ENCODE peak calls at places on chromosomes 12 and 14, in nine cellular contexts. B, L, F, U, Q, R, D, P and Z are unnamed samples.

GRCh38 chr14:90545966-90546751 is 149.3 kb downstream of the CALM1 start:
- DNase-seq in B (no peak), L (peak; percentile 87), F (no peak), U (no peak), Q (no peak), R (peak; percentile 76), D (no peak), P (no peak), Z (no peak)

GRCh38 chr14:75562048-75562447 is 16.4 kb upstream of the FLVCR2 start:
- DNase-seq in B (no peak), L (no peak), F (no peak), U (no peak), Q (no peak), R (peak; percentile 65), D (no peak), P (no peak), Z (no peak)

GRCh38 chr12:30700216-30700900 is 4.7 kb upstream of the IPO8 start:
- DNase-seq in B (no peak), L (no peak), F (no peak), U (no peak), Q (no peak), R (no peak), D (no peak), P (peak; percentile 23), Z (no peak)

GRCh38 chr12:3291939-3292338 is 199.1 kb upstream of the PRMT8 start:
- DNase-seq in B (no peak), L (no peak), F (no peak), U (no peak), Q (no peak), R (no peak), D (no peak), P (no peak), Z (no peak)

GRCh38 chr12:56107242-56107641 is 2.9 kb downstream of the PA2G4 start:
- DNase-seq in B (no peak), L (no peak), F (no peak), U (no peak), Q (no peak), R (no peak), D (no peak), P (no peak), Z (no peak)

GRCh38 chr14:100605706-100606686 is 18.8 kb upstream of the BEGAIN start:
- DNase-seq in B (no peak), L (no peak), F (no peak), U (no peak), Q (no peak), R (no peak), D (no peak), P (peak; percentile 18), Z (peak; percentile 77)

GRCh38 chr14:55847766-55848165 is 267.8 kb downstream of the KTN1 start:
- DNase-seq in B (no peak), L (no peak), F (no peak), U (no peak), Q (no peak), R (no peak), D (no peak), P (peak; percentile 72), Z (no peak)

GRCh38 chr14:22232486-22232885 is 356.5 kb downstream of the DAD1 start:
- DNase-seq in B (no peak), L (no peak), F (no peak), U (no peak), Q (no peak), R (no peak), D (no peak), P (no peak), Z (no peak)

GRCh38 chr14:105168979-105169507 is 467 bp upstream of the JAG2 start:
- DNase-seq in B (no peak), L (peak; percentile 68), F (no peak), U (no peak), Q (no peak), R (no peak), D (no peak), P (no peak), Z (no peak)

GRCh38 chr14:105169776-105170655 is 1.4 kb upstream of the JAG2 start:
- DNase-seq in B (no peak), L (no peak), F (no peak), U (no peak), Q (no peak), R (no peak), D (no peak), P (no peak), Z (no peak)

GRCh38 chr14:105167303-105168092 is 1.1 kb downstream of the JAG2 start:
- DNase-seq in B (no peak), L (no peak), F (peak; percentile 26), U (no peak), Q (peak; percentile 46), R (no peak), D (no peak), P (no peak), Z (no peak)

GRCh38 chr14:105168093-105168420 is 519 bp downstream of the JAG2 start:
- DNase-seq in B (no peak), L (no peak), F (no peak), U (no peak), Q (no peak), R (no peak), D (no peak), P (no peak), Z (no peak)

DNA sequence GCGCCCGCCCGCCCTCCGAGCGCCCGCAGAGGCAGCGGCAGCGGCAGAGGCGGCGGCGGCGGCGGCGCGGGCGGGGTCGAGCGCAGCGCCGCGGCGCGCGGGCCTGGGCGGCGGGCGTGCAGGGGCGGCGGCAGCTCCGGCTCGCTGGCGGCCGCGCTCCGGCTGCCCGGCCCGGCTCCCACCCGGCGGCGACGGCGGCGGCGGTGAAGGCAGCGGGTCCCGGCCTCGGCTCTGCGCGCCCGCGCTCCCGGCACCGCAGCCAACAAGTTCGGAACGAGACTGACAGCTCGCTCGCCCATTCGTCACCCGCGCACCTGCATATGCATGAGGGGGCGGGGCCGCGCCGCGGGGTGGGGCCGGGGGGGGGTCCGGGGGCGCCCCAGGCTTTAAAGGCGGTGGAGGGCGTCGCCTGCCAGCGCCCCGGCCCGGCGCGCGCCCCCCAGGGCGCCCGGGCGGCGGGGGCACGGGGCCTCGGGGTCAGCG is at the start of gene JAG2:
- DNase-seq in B (no peak), L (peak; percentile 72), F (peak; percentile 57), U (no peak), Q (peak; percentile 61), R (no peak), D (no peak), P (no peak), Z (no peak)
- TF ChIP-seq POLR2A in B (no peak), L (no peak), F (no peak), U (no peak), Q (peak; percentile 14), R (no peak), D (no peak), P (no peak), Z (no peak)

GRCh38 chr12:122974892-122975789 is at the start of gene OGFOD2:
- DNase-seq in B (peak; percentile 85), L (peak; percentile 93), F (peak; percentile 93), U (peak; percentile 81), Q (peak; percentile 87), R (peak; percentile 93), D (peak; percentile 60), P (peak; percentile 88), Z (peak; percentile 98)

GRCh38 chr12:122977655-122978392 is 2.7 kb upstream of the ARL6IP4 start:
- DNase-seq in B (no peak), L (no peak), F (no peak), U (no peak), Q (no peak), R (no peak), D (no peak), P (no peak), Z (no peak)

GRCh38 chr12:122977153-122977552 is 2.1 kb downstream of the OGFOD2 start:
- DNase-seq in B (no peak), L (no peak), F (no peak), U (no peak), Q (no peak), R (no peak), D (no peak), P (no peak), Z (no peak)

GRCh38 chr12:122975790-122976647 is 975 bp downstream of the OGFOD2 start:
- DNase-seq in B (no peak), L (no peak), F (no peak), U (no peak), Q (no peak), R (no peak), D (no peak), P (no peak), Z (no peak)

DNA sequence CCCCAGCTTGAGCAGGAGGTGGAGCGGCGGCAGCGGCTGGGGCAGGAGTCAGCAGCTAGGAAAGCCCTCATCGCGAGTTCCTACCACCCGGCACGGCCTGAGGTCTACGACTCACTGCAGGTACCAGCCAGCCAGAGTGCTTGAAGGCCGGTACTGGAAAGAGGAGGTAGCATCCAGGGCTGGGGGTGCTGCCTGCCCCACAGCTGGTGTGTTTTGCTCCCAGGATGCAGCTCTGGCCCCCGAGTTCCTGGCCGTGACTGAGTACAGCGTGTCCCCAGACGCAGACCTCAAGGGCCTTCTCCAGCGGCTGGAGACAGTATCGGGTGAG is 1.6 kb downstream of the OGFOD2 start:
- DNase-seq in B (no peak), L (no peak), F (no peak), U (no peak), Q (no peak), R (no peak), D (no peak), P (no peak), Z (no peak)
- H3K4me3 ChIP-seq in B (peak overlapping the region; percentile 83), L (no peak overlapping the region), F (no peak overlapping the region), U (peak overlapping the region; percentile 87), Q (no peak overlapping the region), R (no peak overlapping the region), D (no peak overlapping the region), P (no peak overlapping the region), Z (no peak overlapping the region)

GRCh38 chr12:75798527-75798926 is 233.0 kb downstream of the PHLDA1 start:
- DNase-seq in B (peak; percentile 60), L (no peak), F (no peak), U (no peak), Q (no peak), R (no peak), D (no peak), P (no peak), Z (no peak)

GRCh38 chr12:75792687-75793086 is 238.9 kb downstream of the PHLDA1 start:
- DNase-seq in B (no peak), L (no peak), F (no peak), U (no peak), Q (no peak), R (no peak), D (no peak), P (peak; percentile 35), Z (no peak)

GRCh38 chr12:75790219-75790618 is 241.4 kb downstream of the PHLDA1 start:
- DNase-seq in B (no peak), L (no peak), F (no peak), U (no peak), Q (no peak), R (no peak), D (no peak), P (peak; percentile 38), Z (no peak)

GRCh38 chr12:75795125-75795524 is 236.5 kb downstream of the PHLDA1 start:
- DNase-seq in B (no peak), L (no peak), F (no peak), U (no peak), Q (no peak), R (no peak), D (no peak), P (no peak), Z (no peak)
- TF ChIP-seq CTCF in B (no peak), L (no peak), F (no peak), U (no peak), Q (no peak), R (no peak), D (no peak), P (no peak), Z (no peak)

DNA sequence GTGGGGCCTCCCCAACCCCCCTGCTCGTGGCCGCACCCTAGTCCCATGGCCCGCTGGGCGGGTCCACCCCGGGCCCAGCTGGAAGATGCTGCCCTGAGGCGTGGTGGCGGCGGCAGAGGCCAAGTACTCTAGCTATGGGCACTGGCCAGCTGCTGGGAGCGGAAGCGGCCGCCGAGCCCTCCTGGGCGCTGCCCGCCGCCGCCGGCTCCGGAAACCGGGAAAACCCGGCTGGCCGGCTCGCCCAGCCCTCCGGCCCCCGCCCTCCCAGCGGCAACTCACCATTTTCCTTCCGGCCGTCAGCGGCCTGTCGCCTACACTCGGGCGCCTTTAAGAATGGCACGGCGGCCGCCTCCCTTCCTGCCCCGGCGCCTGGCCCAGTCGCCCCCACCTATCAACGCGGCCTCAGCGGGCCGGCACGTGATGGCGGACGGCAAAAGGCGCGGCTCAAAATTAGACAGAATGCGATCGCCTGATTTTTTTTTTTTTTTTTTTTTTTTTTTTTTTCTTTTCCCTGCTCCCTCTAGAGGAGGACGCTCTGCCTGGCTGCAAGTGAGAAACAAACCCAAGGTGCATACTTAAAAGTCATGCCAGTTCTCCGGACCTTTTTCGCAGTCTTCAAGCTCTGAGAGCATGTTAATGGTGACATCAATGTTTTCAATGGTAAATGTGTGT is at the start of gene GMFB:
- DNase-seq in B (peak; percentile 80), L (peak; percentile 96), F (peak; percentile 95), U (peak; percentile 86), Q (peak; percentile 90), R (peak; percentile 92), D (peak; percentile 52), P (peak; percentile 91), Z (peak; percentile 98)
- TF ChIP-seq POLR2A in B (peak; percentile 58), L (peak; percentile 75), F (peak; percentile 95), U (peak; percentile 46), Q (peak; percentile 67), R (peak; percentile 84), D (peak; percentile 88), P (peak; percentile 94), Z (no peak)